ENCODE peak calls at places on chromosomes 3 and 15, in six cellular contexts. P, E, X, Z, V and M are unnamed samples.
A peak's percentile ranks its signal among the peaks of the same experiment; 100 is the strongest.

GRCh38 chr15:68211656-68212320 is 6.7 kb upstream of the CALML4 start:
- DNase-seq in E (no peak), V (no peak), X (no peak), Z (no peak), P (no peak), M (no peak)

GRCh38 chr15:66108483-66109270 is 144.9 kb downstream of the MEGF11 start:
- DNase-seq in V (no peak), P (no peak), X (no peak), Z (no peak), E (no peak), M (no peak)

GRCh38 chr3:120743556-120744195 is 1.1 kb downstream of the GTF2E1 start:
- DNase-seq in P (peak; percentile 1), X (no peak), V (no peak), E (no peak), Z (peak; percentile 13), M (no peak)

GRCh38 chr3:50133283-50133615 is 21.9 kb upstream of the SEMA3F start:
- DNase-seq in Z (no peak), V (no peak), E (no peak), P (no peak), X (no peak), M (no peak)

GRCh38 chr15:63221346-63221745 is 31.9 kb downstream of the RAB8B start:
- DNase-seq in P (no peak), X (no peak), V (no peak), Z (peak; percentile 37), E (no peak), M (no peak)

GRCh38 chr3:133827136-133827535 is 21.5 kb downstream of the SRPRB start:
- DNase-seq in E (no peak), V (no peak), P (no peak), Z (no peak), X (no peak), M (no peak)

GRCh38 chr3:134201201-134202130 is 49.2 kb downstream of the RYK start:
- DNase-seq in V (no peak), P (peak; percentile 96), X (no peak), E (no peak), Z (peak; percentile 93), M (peak; percentile 95)

GRCh38 chr3:126267169-126267975 is 87.0 kb upstream of the ALDH1L1 start:
- DNase-seq in Z (peak; percentile 91), E (peak; percentile 88), P (peak; percentile 72), X (no peak), V (peak; percentile 49), M (peak; percentile 87)

GRCh38 chr15:27235689-27236088 is 264.7 kb downstream of the GABRG3 start:
- DNase-seq in V (no peak), X (no peak), Z (no peak), E (no peak), P (no peak), M (no peak)

GRCh38 chr3:68207327-68207726 is 552.9 kb upstream of the SUCLG2 start:
- DNase-seq in P (no peak), E (no peak), V (no peak), Z (no peak), X (no peak), M (no peak)

GRCh38 chr3:64398431-64398830 is 173.2 kb upstream of the PRICKLE2 start:
- DNase-seq in P (no peak), E (no peak), X (no peak), V (no peak), Z (peak; percentile 44), M (peak; percentile 34)

GRCh38 chr3:159884661-159885402 is 103.8 kb upstream of the IL12A start:
- DNase-seq in X (peak; percentile 32), P (no peak), Z (peak; percentile 65), E (peak; percentile 9), V (no peak), M (no peak)

GRCh38 chr3:194691481-194692281 is 6.0 kb downstream of the FAM43A start:
- DNase-seq in X (peak; percentile 97), V (no peak), E (no peak), Z (no peak), P (no peak), M (no peak)

GRCh38 chr3:18027161-18027939 is 284.9 kb upstream of the TBC1D5 start:
- DNase-seq in P (peak; percentile 62), E (no peak), Z (no peak), V (no peak), X (no peak), M (peak; percentile 87)

GRCh38 chr15:97654677-97655076 is 305.8 kb upstream of the ARRDC4 start:
- DNase-seq in X (no peak), Z (no peak), E (no peak), V (no peak), P (no peak), M (no peak)

GRCh38 chr15:97653896-97654295 is 306.6 kb upstream of the ARRDC4 start:
- DNase-seq in E (no peak), P (no peak), V (no peak), Z (no peak), X (no peak), M (no peak)

GRCh38 chr15:97648728-97649127 is 311.8 kb upstream of the ARRDC4 start:
- DNase-seq in Z (no peak), X (no peak), E (no peak), P (no peak), V (no peak), M (no peak)

GRCh38 chr15:97652041-97652440 is 308.5 kb upstream of the ARRDC4 start:
- DNase-seq in E (no peak), P (no peak), Z (no peak), X (no peak), V (no peak), M (no peak)

DNA sequence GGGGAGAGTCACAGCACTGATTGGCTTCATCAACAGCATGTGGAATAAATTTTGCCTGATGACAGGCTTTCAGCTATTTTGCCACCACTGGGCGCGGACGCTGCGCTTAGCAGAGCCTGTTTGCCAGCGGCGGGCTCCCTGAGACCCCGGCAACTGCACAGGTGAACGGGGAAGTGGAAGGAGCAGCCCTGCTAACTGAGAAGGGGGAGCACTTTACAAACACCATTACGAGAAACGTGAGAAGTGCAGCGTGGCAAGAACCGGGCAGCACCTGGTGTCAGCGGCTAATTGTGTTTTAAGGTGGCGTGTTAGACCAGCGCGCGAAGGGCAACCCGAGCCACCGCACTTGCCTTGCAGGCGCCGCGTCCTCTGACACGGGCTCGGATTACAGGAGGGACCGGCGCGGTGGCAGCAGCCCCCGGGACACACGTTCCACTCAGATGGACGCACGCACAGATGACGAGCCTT is 307.8 kb upstream of the ARRDC4 start:
- DNase-seq in E (no peak), P (peak; percentile 1), V (no peak), Z (no peak), X (no peak), M (no peak)
- H2AFZ ChIP-seq in E (no peak overlapping the region), P (no peak overlapping the region), V (peak overlapping the region; percentile 70), Z (peak overlapping the region; percentile 43), X (no peak overlapping the region), M (peak overlapping the region; percentile 69)

DNA sequence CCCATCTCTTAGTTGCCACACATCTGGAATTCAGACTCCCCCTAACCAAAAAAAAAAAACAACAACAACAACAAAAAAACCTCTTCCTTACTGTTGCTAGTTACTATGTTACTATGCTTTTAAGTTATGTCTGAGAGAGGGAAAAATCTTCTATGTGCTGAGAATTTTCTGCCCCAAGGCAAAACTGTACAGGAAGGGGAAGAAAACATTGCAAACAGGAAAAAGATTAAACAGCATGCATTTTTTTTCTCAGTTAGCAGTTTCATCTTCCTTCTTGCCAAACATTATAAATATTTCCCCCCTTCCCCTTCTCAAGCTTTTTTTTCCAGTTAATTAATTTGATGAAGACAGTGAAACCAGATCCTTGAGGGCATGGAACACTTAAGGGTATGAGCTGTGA is 1.1 kb upstream of the CD200R1 start:
- DNase-seq in E (no peak), Z (no peak), P (no peak), X (no peak), V (no peak), M (no peak)
- H2AFZ ChIP-seq in E (no peak overlapping the region), Z (no peak overlapping the region), P (no peak overlapping the region), X (peak overlapping the region; percentile 73), V (no peak overlapping the region), M (no peak overlapping the region)

GRCh38 chr15:82114660-82115059 is 68.8 kb upstream of the MEX3B start:
- DNase-seq in Z (no peak), P (no peak), V (no peak), E (no peak), X (no peak), M (no peak)

GRCh38 chr15:82113116-82113715 is 67.4 kb upstream of the MEX3B start:
- DNase-seq in V (no peak), Z (no peak), X (no peak), E (no peak), P (no peak), M (no peak)

GRCh38 chr15:82110144-82110543 is 64.3 kb upstream of the MEX3B start:
- DNase-seq in X (no peak), Z (no peak), V (no peak), E (no peak), P (no peak), M (no peak)

GRCh38 chr15:82108489-82109078 is 62.8 kb upstream of the MEX3B start:
- DNase-seq in P (peak; percentile 57), V (peak; percentile 29), Z (peak; percentile 50), E (peak; percentile 23), X (peak; percentile 36), M (no peak)

DNA sequence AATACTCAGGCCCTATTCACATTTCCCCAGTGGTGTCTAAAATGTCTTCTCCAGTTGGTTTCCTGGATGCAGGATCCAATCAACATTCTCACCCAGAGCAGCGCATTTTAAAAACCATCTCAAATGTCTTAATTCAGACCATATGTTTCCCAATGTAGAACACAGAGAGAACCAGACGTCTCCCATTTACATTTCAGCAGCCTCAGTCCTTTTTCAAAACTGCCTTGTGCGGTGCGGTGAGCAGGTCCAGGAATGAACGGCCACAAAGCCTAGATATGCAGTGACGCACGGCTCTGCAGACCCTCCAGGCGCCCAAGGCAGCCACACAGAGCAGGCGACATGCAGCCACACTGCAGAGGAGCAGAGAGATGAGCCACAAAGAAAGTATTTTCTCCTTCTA is 66.1 kb upstream of the MEX3B start:
- DNase-seq in V (no peak), P (no peak), X (no peak), E (no peak), Z (no peak), M (no peak)
- H2AFZ ChIP-seq in V (no peak overlapping the region), P (no peak overlapping the region), X (no peak overlapping the region), E (no peak overlapping the region), Z (peak overlapping the region; percentile 8), M (no peak overlapping the region)

GRCh38 chr15:88574646-88575045 is 28.2 kb upstream of the DET1 start:
- DNase-seq in V (no peak), P (no peak), X (no peak), E (no peak), Z (no peak), M (no peak)
- H2AFZ ChIP-seq in V (peak overlapping the region; percentile 78), P (no peak overlapping the region), X (no peak overlapping the region), E (no peak overlapping the region), Z (no peak overlapping the region), M (no peak overlapping the region)

GRCh38 chr15:32787949-32788348 is 70.1 kb downstream of the GREM1 start:
- DNase-seq in V (no peak), E (peak; percentile 41), Z (no peak), P (no peak), X (no peak), M (no peak)
- H2AFZ ChIP-seq in V (no peak overlapping the region), E (no peak overlapping the region), Z (no peak overlapping the region), P (no peak overlapping the region), X (no peak overlapping the region), M (no peak overlapping the region)

DNA sequence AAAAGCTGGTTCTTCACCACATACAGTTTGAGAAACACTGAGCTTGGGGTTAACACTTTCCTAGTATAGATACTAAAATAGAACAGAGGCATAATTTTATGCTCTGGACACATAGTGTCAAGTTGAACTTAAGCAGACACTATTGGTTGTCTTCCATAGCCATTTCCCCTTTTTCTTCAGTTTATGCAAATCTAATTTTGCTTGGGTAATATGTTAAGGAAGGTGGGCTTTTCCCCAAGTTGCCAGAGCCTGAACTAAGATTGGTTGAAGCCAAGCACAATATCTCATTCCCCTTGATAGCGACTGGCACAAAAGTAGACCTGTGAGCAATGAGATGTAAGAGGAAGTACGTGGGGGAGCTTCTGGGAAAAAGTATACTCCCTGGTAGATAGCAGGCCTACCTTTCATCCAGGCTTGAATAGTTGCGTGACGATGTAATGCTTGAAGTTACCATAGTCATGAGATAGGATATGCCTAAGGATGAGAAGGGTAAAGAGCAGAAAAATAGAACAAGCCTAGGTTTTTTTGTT is 4.5 kb upstream of the POPDC2 start:
- DNase-seq in E (peak; percentile 39), V (no peak), Z (peak; percentile 43), X (no peak), P (no peak), M (peak; percentile 46)
- H2AFZ ChIP-seq in E (no peak overlapping the region), V (no peak overlapping the region), Z (no peak overlapping the region), X (no peak overlapping the region), P (no peak overlapping the region), M (no peak overlapping the region)